ENCODE peak calls at places on chromosome 17, in seven cellular contexts. L is tibial artery; Q is brain microvascular endothelial cell; X is mesendoderm; T is right lobe of liver; B is breast epithelium; Z is CD8-positive, alpha-beta T cell. E is an unnamed sample.

GRCh38 chr17:45584092-45585036 is 93.8 kb upstream of the PLEKHM1 start:
- DNase-seq in L (peak), Q (peak), X (peak), T (peak), B (no peak), Z (peak), E (no peak)

GRCh38 chr17:38554430-38555350 is 51.1 kb downstream of the SRCIN1 start:
- DNase-seq in L (no peak), Q (no peak), X (no peak), T (no peak), B (no peak), Z (no peak), E (peak)

GRCh38 chr17:5481451-5481850 is 4.5 kb downstream of the DERL2 start:
- DNase-seq in L (no peak), Q (no peak), X (no peak), T (no peak), B (no peak), Z (no peak), E (no peak)

GRCh38 chr17:39617446-39618251 is 9.1 kb upstream of the PPP1R1B start:
- DNase-seq in L (no peak), Q (no peak), X (no peak), T (peak), B (peak), Z (peak), E (no peak)

GRCh38 chr17:27207073-27207511 is 86.8 kb upstream of the WSB1 start:
- DNase-seq in L (no peak), Q (peak), X (no peak), T (no peak), B (no peak), Z (no peak), E (no peak)

GRCh38 chr17:21392257-21392656 is 16.1 kb downstream of the KCNJ12 start:
- DNase-seq in L (no peak), Q (no peak), X (no peak), T (no peak), B (no peak), Z (no peak), E (no peak)

GRCh38 chr17:19248923-19249574 is 11.9 kb downstream of the EPN2 start:
- DNase-seq in L (peak), Q (peak), X (no peak), T (no peak), B (no peak), Z (no peak), E (no peak)

GRCh38 chr17:76504117-76504516 is 2.9 kb upstream of the RHBDF2 start:
- DNase-seq in L (no peak), Q (no peak), X (peak), T (no peak), B (no peak), Z (no peak), E (no peak)

GRCh38 chr17:30926516-30926915 is 4.8 kb downstream of the ADAP2 start:
- DNase-seq in L (peak), Q (no peak), X (no peak), T (no peak), B (no peak), Z (no peak), E (no peak)

GRCh38 chr17:39235555-39236221 is 9.9 kb upstream of the STAC2 start:
- DNase-seq in L (peak), Q (peak), X (peak), T (peak), B (no peak), Z (peak), E (peak)

GRCh38 chr17:58541249-58541648 is 26.8 kb upstream of the MTMR4 start:
- DNase-seq in L (no peak), Q (no peak), X (peak), T (no peak), B (no peak), Z (no peak), E (no peak)

GRCh38 chr17:7098802-7099459 is 15.7 kb downstream of the ASGR2 start:
- DNase-seq in L (peak), Q (no peak), X (no peak), T (no peak), B (no peak), Z (no peak), E (no peak)

GRCh38 chr17:62800580-62800979 is 7.5 kb downstream of the MARCHF10 start:
- DNase-seq in L (no peak), Q (no peak), X (peak), T (no peak), B (no peak), Z (no peak), E (peak)

GRCh38 chr17:22251493-22251892 is 559.2 kb downstream of the KCNJ18 start:
- DNase-seq in L (no peak), Q (no peak), X (no peak), T (no peak), B (no peak), Z (no peak), E (no peak)

GRCh38 chr17:13230350-13230900 is 212.6 kb upstream of the ELAC2 start:
- DNase-seq in L (no peak), Q (no peak), X (no peak), T (no peak), B (no peak), Z (no peak), E (no peak)

GRCh38 chr17:78645421-78646295 is 68.5 kb upstream of the DNAH17 start:
- DNase-seq in L (peak), Q (peak), X (no peak), T (peak), B (no peak), Z (peak), E (no peak)

GRCh38 chr17:32327911-32328310 is 14.1 kb downstream of the C17orf75 start:
- DNase-seq in L (no peak), Q (no peak), X (no peak), T (no peak), B (no peak), Z (no peak), E (no peak)

GRCh38 chr17:53627511-53627910 is 195.2 kb upstream of the KIF2B start:
- DNase-seq in L (no peak), Q (no peak), X (no peak), T (no peak), B (no peak), Z (no peak), E (no peak)

GRCh38 chr17:74340470-74341023 is 14.5 kb downstream of the KIF19 start:
- DNase-seq in L (no peak), Q (no peak), X (no peak), T (no peak), B (no peak), Z (no peak), E (no peak)

GRCh38 chr17:73757324-73757942 is 113.2 kb upstream of the SDK2 start:
- DNase-seq in L (no peak), Q (no peak), X (no peak), T (no peak), B (no peak), Z (no peak), E (no peak)

GRCh38 chr17:78337244-78338109 is 22.4 kb downstream of the SOCS3 start:
- DNase-seq in L (no peak), Q (peak), X (peak), T (no peak), B (no peak), Z (no peak), E (no peak)

GRCh38 chr17:2393184-2393953 is 7.5 kb downstream of the MNT start:
- DNase-seq in L (peak), Q (peak), X (peak), T (peak), B (peak), Z (peak), E (no peak)

GRCh38 chr17:45994228-45994627 is 4.8 kb upstream of the STH start:
- DNase-seq in L (no peak), Q (no peak), X (no peak), T (no peak), B (no peak), Z (no peak), E (no peak)

DNA sequence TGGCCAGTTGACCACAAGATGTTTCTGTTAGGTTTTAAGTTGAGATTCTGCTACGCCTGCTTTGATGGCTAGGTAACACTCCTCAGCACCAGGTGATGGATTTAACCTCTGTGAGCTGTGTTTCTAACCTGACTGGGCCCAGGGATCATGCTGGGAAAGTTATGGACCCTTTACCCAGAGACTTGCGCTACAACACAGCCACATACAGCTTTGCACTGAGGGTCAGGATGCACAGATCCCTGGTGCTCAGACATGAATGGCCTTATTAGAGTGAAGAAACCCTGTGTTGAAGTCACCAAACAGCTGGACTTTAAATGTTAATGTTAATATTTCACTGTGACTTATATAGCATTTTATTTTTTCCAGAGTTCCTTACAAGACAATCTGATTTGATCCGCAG is 114.3 kb downstream of the MSI2 start:
- DNase-seq in L (no peak), Q (no peak), X (no peak), T (no peak), B (no peak), Z (no peak), E (no peak)
- H3K27ac ChIP-seq in L (no peak), Q (peak), X (no peak), T (no peak), B (peak), Z (no peak), E (peak)

GRCh38 chr17:59763861-59764260 is 56.4 kb downstream of the VMP1 start:
- DNase-seq in L (no peak), Q (peak), X (peak), T (no peak), B (no peak), Z (no peak), E (peak)

GRCh38 chr17:59761385-59762021 is 54.0 kb downstream of the VMP1 start:
- DNase-seq in L (no peak), Q (peak), X (peak), T (no peak), B (no peak), Z (no peak), E (no peak)

GRCh38 chr17:59762826-59763374 is 55.4 kb downstream of the VMP1 start:
- DNase-seq in L (no peak), Q (no peak), X (no peak), T (no peak), B (no peak), Z (no peak), E (no peak)

GRCh38 chr17:59760164-59760563 is 52.7 kb downstream of the VMP1 start:
- DNase-seq in L (no peak), Q (no peak), X (no peak), T (no peak), B (no peak), Z (no peak), E (no peak)

DNA sequence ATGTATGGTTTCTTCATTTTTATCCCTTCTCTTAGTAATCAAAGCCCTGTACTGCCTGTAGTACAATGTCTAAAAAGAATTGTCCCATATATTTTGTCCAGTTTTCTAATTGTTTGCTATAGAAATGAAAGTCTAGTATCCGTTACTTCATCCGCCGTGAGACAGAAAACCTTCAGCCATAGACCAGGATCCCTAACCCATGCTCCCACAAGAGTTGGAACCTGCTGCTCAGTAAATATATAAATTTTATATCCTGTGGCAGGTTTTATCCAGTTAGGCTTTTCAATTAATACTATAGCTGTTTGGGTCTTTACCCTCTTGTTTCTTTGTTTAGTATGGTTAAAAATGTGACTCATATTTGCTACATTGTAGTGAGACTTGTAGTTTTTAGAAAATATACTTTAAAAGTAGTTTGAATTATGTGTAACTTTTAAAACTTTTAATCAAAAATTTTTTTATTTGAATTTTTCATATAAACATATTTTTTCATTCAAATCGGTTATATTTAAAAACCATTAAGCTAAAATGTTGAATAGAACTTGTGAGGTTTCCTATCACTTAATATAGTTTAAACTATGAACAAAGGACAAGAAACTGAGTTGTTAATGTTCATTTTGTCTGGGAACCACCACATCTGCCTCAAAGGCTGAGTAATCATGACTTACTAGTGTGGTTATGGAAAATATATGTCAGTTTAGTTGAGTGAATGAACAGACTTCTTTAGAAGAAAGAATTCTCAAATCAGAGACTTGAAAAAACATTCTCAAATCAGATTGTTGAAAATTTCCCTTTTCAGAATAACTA is 54.8 kb downstream of the VMP1 start:
- DNase-seq in L (no peak), Q (no peak), X (no peak), T (no peak), B (no peak), Z (no peak), E (no peak)
- H3K27ac ChIP-seq in L (peak), Q (peak), X (no peak), T (no peak), B (no peak), Z (no peak), E (peak)

GRCh38 chr17:81020443-81020766 is 14.5 kb upstream of the BAIAP2 start:
- DNase-seq in L (no peak), Q (no peak), X (no peak), T (no peak), B (no peak), Z (no peak), E (no peak)

GRCh38 chr17:81020767-81021497 is 14.0 kb upstream of the BAIAP2 start:
- DNase-seq in L (no peak), Q (no peak), X (no peak), T (peak), B (no peak), Z (no peak), E (no peak)

GRCh38 chr17:81022371-81022729 is 12.6 kb upstream of the BAIAP2 start:
- DNase-seq in L (no peak), Q (no peak), X (no peak), T (no peak), B (no peak), Z (no peak), E (no peak)

GRCh38 chr17:81019563-81020442 is 15.1 kb upstream of the BAIAP2 start:
- DNase-seq in L (no peak), Q (no peak), X (no peak), T (peak), B (no peak), Z (no peak), E (no peak)

DNA sequence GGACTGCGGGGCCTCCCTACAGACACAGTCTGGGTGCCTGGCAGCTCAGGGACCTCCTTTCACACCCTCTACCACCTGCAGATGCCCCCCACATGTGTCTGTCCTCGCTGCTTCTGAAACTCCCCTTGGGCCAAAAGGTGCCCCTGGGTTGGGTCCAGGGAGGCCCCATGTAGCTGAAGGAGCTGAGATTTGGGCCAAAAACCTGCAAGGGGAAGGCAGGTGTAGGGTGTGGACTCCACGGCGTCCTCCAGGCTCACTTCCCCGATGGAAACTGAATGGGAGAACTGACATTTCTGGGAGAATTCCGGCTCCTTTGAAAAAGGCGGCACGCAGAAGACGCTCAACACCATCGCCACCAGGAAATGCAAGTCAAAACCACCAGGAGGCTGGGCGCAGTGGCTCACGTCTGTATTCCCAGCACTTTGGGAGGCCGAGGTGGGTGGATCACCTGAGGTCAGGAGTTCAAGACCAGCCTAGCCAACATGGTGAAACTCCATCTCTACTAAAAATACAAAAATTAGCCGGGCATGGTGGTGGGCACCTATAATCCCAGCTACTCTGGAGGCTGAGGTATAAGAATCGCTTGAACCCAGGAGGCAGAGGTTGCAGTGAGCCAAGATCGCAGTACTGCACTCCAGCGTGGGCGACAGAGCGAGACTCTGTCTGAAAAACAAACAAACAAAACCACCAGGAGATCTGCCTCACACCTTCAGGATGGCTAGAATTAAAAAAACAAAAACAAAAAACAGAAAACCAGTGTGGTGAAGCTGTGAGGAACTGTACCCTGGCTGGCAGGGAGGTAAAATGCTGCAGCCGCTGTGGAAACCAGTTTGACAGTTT is 13.2 kb upstream of the BAIAP2 start:
- DNase-seq in L (no peak), Q (no peak), X (no peak), T (no peak), B (no peak), Z (no peak), E (no peak)
- H3K27ac ChIP-seq in L (no peak), Q (no peak), X (no peak), T (no peak), B (peak), Z (no peak), E (no peak)

DNA sequence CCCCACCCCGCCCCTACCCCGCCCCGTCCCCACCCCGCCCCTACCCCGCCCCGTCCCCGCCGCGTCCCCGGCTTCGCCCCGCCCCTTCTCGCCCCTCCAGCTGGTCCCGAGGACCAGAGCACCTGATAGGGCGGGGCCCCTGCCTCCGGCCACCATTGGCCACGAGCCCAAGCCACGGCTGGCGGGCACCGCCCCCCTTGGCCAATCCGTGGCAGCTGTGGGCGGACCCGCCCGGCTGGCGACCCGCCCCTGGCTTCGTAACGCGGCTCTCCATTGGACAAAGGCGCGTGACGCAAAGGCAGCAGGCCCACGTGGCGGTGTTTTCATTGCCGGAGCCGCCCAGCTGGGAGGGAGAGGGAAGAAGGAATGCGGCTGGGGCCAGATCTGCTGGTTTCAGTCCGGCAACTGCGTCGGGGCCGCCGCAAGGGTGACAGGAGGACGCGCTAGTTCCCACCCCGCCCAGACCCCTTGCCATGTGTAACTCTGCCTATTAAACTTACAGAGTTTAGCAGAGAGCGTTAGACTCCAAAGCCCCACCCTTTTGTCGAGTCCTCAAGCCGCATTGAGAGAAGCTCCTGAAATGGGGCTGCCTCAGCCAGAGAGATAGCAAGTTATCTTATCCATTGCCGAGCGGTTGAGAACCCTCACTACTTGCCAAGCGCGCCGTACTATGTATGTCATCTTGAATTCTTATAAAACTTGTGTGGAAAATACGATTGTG is 403 bp upstream of the WIPI1 start:
- DNase-seq in L (peak), Q (peak), X (peak), T (peak), B (peak), Z (peak), E (peak)
- H3K27ac ChIP-seq in L (peak), Q (peak), X (no peak), T (peak), B (peak), Z (peak), E (peak)

GRCh38 chr17:28941251-28941650 is 10.1 kb downstream of the PHF12 start:
- DNase-seq in L (no peak), Q (no peak), X (no peak), T (no peak), B (no peak), Z (no peak), E (no peak)
- H3K27ac ChIP-seq in L (no peak), Q (no peak), X (no peak), T (no peak), B (no peak), Z (no peak), E (no peak)

GRCh38 chr17:17922198-17922901 is 49.9 kb downstream of the TOM1L2 start:
- DNase-seq in L (no peak), Q (peak), X (peak), T (no peak), B (no peak), Z (no peak), E (no peak)
- H3K27ac ChIP-seq in L (peak), Q (peak), X (peak), T (no peak), B (peak), Z (no peak), E (peak)

DNA sequence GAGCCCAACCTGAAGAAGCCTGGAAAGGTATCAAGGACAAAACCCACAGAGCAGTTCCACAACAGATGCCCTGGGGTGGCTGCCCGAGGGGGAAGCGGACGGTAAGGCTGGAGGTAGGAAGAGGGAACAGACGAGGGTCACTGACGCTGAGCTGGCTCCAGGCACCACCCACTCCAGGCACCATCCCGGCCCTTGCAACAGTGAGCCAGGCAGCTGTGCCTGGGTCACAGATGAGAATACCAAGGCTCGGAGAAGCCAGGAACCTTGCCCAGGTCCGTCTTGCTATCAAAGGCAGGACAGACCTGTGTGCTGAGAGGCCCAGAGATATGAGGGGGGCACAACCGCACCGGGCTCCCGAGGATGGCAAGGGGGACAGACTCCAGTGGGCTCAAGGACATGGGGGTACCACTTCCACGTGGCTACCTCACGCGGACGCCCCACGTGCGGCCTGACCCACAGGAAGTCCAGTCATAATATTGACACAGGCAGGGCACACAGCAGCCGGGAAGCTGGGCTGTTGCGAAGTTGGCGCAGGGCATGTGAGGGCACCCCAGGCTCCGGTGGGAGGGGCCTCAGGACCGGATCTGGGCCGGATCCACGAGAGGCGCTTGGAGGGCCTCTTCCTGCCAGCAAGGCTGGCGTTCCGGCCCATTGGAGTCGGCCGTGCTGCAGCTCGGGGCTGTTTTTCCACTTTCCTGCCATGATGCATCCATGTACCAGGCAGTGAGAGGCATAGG is 29.9 kb downstream of the PEMT start:
- DNase-seq in L (peak), Q (no peak), X (no peak), T (peak), B (peak), Z (no peak), E (peak)
- H3K27ac ChIP-seq in L (no peak), Q (no peak), X (no peak), T (peak), B (peak), Z (no peak), E (peak)